ENCODE peak calls at places on chromosomes 7 and 10, in eight cellular contexts. One of them, this sample, is unnamed.

GRCh38 chr7:105470090-105470489 is 52.0 kb downstream of the PUS7 start:
- DNase-seq in GM10248: no peak
- DNase-seq in caudate nucleus: no peak
- DNase-seq in thyroid gland: no peak
- DNase-seq in SHP77: no peak
- DNase-seq in NCI-H1105 treated with DMSO at 0.1 percent for 48 hours: no peak
- DNase-seq in Daoy: no peak
- DNase-seq in activated CD8-positive, alpha-beta memory T cell treated with anti-CD3 and anti-CD28 coated beads for 1 hour: no peak
- DNase-seq in this sample: no peak

GRCh38 chr10:60863796-60864195 is 80.2 kb downstream of the RHOBTB1 start:
- DNase-seq in GM10248: no peak
- DNase-seq in caudate nucleus: no peak
- DNase-seq in thyroid gland: no peak
- DNase-seq in SHP77: no peak
- DNase-seq in NCI-H1105 treated with DMSO at 0.1 percent for 48 hours: no peak
- DNase-seq in Daoy: no peak
- DNase-seq in activated CD8-positive, alpha-beta memory T cell treated with anti-CD3 and anti-CD28 coated beads for 1 hour: no peak
- DNase-seq in this sample: no peak

GRCh38 chr10:91908358-91909177 is 718 bp downstream of the FGFBP3 start:
- DNase-seq in GM10248: peak
- DNase-seq in caudate nucleus: peak
- DNase-seq in thyroid gland: peak
- DNase-seq in SHP77: peak
- DNase-seq in NCI-H1105 treated with DMSO at 0.1 percent for 48 hours: peak
- DNase-seq in Daoy: peak
- DNase-seq in activated CD8-positive, alpha-beta memory T cell treated with anti-CD3 and anti-CD28 coated beads for 1 hour: peak
- DNase-seq in this sample: peak

GRCh38 chr10:91797077-91797690 is 1.0 kb upstream of the TNKS2 start:
- DNase-seq in GM10248: no peak
- DNase-seq in caudate nucleus: no peak
- DNase-seq in thyroid gland: no peak
- DNase-seq in SHP77: no peak
- DNase-seq in NCI-H1105 treated with DMSO at 0.1 percent for 48 hours: no peak
- DNase-seq in Daoy: no peak
- DNase-seq in activated CD8-positive, alpha-beta memory T cell treated with anti-CD3 and anti-CD28 coated beads for 1 hour: no peak
- DNase-seq in this sample: no peak

GRCh38 chr10:110504111-110504735 is 6.5 kb downstream of the DUSP5 start:
- DNase-seq in GM10248: peak
- DNase-seq in caudate nucleus: no peak
- DNase-seq in thyroid gland: peak
- DNase-seq in SHP77: no peak
- DNase-seq in NCI-H1105 treated with DMSO at 0.1 percent for 48 hours: no peak
- DNase-seq in Daoy: peak
- DNase-seq in activated CD8-positive, alpha-beta memory T cell treated with anti-CD3 and anti-CD28 coated beads for 1 hour: no peak
- DNase-seq in this sample: peak

GRCh38 chr7:151833213-151833651 is 43.7 kb downstream of the PRKAG2 start:
- DNase-seq in GM10248: no peak
- DNase-seq in caudate nucleus: no peak
- DNase-seq in thyroid gland: no peak
- DNase-seq in SHP77: no peak
- DNase-seq in NCI-H1105 treated with DMSO at 0.1 percent for 48 hours: no peak
- DNase-seq in Daoy: no peak
- DNase-seq in activated CD8-positive, alpha-beta memory T cell treated with anti-CD3 and anti-CD28 coated beads for 1 hour: no peak
- DNase-seq in this sample: no peak

GRCh38 chr10:119769886-119770285 is 44.0 kb downstream of the INPP5F start:
- DNase-seq in GM10248: no peak
- DNase-seq in caudate nucleus: no peak
- DNase-seq in thyroid gland: no peak
- DNase-seq in SHP77: no peak
- DNase-seq in NCI-H1105 treated with DMSO at 0.1 percent for 48 hours: no peak
- DNase-seq in Daoy: peak
- DNase-seq in activated CD8-positive, alpha-beta memory T cell treated with anti-CD3 and anti-CD28 coated beads for 1 hour: no peak
- DNase-seq in this sample: no peak

GRCh38 chr10:43998021-43998809 is 349.5 kb upstream of the ZNF32 start:
- DNase-seq in GM10248: no peak
- DNase-seq in caudate nucleus: no peak
- DNase-seq in thyroid gland: no peak
- DNase-seq in SHP77: no peak
- DNase-seq in NCI-H1105 treated with DMSO at 0.1 percent for 48 hours: no peak
- DNase-seq in Daoy: no peak
- DNase-seq in activated CD8-positive, alpha-beta memory T cell treated with anti-CD3 and anti-CD28 coated beads for 1 hour: no peak
- DNase-seq in this sample: no peak

GRCh38 chr10:126504051-126504760 is 115.9 kb upstream of the ADAM12 start:
- DNase-seq in GM10248: peak
- DNase-seq in caudate nucleus: no peak
- DNase-seq in thyroid gland: peak
- DNase-seq in SHP77: peak
- DNase-seq in NCI-H1105 treated with DMSO at 0.1 percent for 48 hours: peak
- DNase-seq in Daoy: peak
- DNase-seq in activated CD8-positive, alpha-beta memory T cell treated with anti-CD3 and anti-CD28 coated beads for 1 hour: no peak
- DNase-seq in this sample: no peak

GRCh38 chr10:86300931-86301330 is 65.7 kb downstream of the GRID1 start:
- DNase-seq in GM10248: no peak
- DNase-seq in caudate nucleus: no peak
- DNase-seq in thyroid gland: no peak
- DNase-seq in SHP77: no peak
- DNase-seq in NCI-H1105 treated with DMSO at 0.1 percent for 48 hours: no peak
- DNase-seq in Daoy: no peak
- DNase-seq in activated CD8-positive, alpha-beta memory T cell treated with anti-CD3 and anti-CD28 coated beads for 1 hour: no peak
- DNase-seq in this sample: no peak